ENCODE peak calls at places on chromosome 1, in six cellular contexts. A is Ammon's horn; F is neuronal stem cell; I is stimulated activated CD4-positive, alpha-beta T cell treated with anti-CD3 and anti-CD28 coated beads, TNF-alpha, amount 100 ng/mL, for 4 hours; O is HCT116; S is nephron progenitor cell. N is an unnamed sample.

GRCh38 chr1:114033219-114033706 is 54.0 kb downstream of the OLFML3 start:
- DNase-seq in A (no peak), I (no peak), O (peak), S (no peak), F (no peak), N (peak)

GRCh38 chr1:222918746-222919477 is 104.1 kb downstream of the DISP1 start:
- DNase-seq in I (no peak), S (no peak), F (no peak), O (no peak), A (peak), N (no peak)

GRCh38 chr1:228272831-228273571 is 65.2 kb downstream of the OBSCN start:
- DNase-seq in A (no peak), F (no peak), I (no peak), S (no peak), O (no peak), N (no peak)

GRCh38 chr1:14924012-14924452 is 229.5 kb upstream of the TMEM51 start:
- DNase-seq in O (peak), S (peak), A (peak), I (no peak), F (no peak), N (peak)

GRCh38 chr1:169858467-169858866 is 35.2 kb downstream of the SCYL3 start:
- DNase-seq in I (no peak), S (no peak), O (no peak), A (no peak), F (no peak), N (no peak)

GRCh38 chr1:24308365-24309015 is 10.7 kb upstream of the GRHL3 start:
- DNase-seq in S (no peak), F (no peak), I (no peak), O (no peak), A (no peak), N (no peak)

GRCh38 chr1:209561561-209561960 is 22.0 kb upstream of the CAMK1G start:
- DNase-seq in A (no peak), O (no peak), I (no peak), S (no peak), F (no peak), N (no peak)

GRCh38 chr1:167301355-167301754 is 80.7 kb downstream of the POU2F1 start:
- DNase-seq in S (no peak), O (no peak), A (no peak), F (no peak), I (no peak), N (no peak)

GRCh38 chr1:35565742-35566133 is 7.4 kb upstream of the TFAP2E start:
- DNase-seq in I (no peak), A (no peak), S (no peak), O (no peak), F (no peak), N (no peak)

GRCh38 chr1:39620659-39621165 is 18.7 kb downstream of the HEYL start:
- DNase-seq in O (no peak), S (no peak), I (no peak), A (no peak), F (no peak), N (peak)

N was measured in cardiac muscle cell.